ENCODE peak calls at places on chromosomes 5 and 9, in ten cellular contexts. X, S, L, W, V, O, P, M, G and F are unnamed samples.

GRCh38 chr9:128254855-128255759 is 20.7 kb downstream of the GOLGA2 start:
- DNase-seq in X (peak), S (peak), L (peak), W (no peak), V (no peak), O (peak), P (peak), M (peak), G (no peak), F (peak)

GRCh38 chr5:124878583-124879345 is 132.3 kb upstream of the ZNF608 start:
- DNase-seq in X (no peak), S (peak), L (no peak), W (no peak), V (no peak), O (no peak), P (no peak), M (no peak), G (no peak), F (no peak)

GRCh38 chr5:157366741-157367684 is 93.0 kb upstream of the NIPAL4 start:
- DNase-seq in X (peak), S (no peak), L (no peak), W (no peak), V (no peak), O (no peak), P (peak), M (no peak), G (no peak), F (peak)

GRCh38 chr9:32884482-32884881 is 101.1 kb downstream of the TMEM215 start:
- DNase-seq in X (no peak), S (no peak), L (no peak), W (no peak), V (no peak), O (no peak), P (no peak), M (no peak), G (no peak), F (no peak)

GRCh38 chr5:113047234-113047633 is 70.6 kb downstream of the DCP2 start:
- DNase-seq in X (peak), S (no peak), L (no peak), W (no peak), V (no peak), O (peak), P (no peak), M (no peak), G (no peak), F (no peak)

GRCh38 chr5:172274951-172275753 is 8.4 kb downstream of the UBTD2 start:
- DNase-seq in X (no peak), S (no peak), L (no peak), W (peak), V (no peak), O (no peak), P (no peak), M (no peak), G (no peak), F (no peak)

GRCh38 chr5:68780299-68780960 is 313.4 kb upstream of the SLC30A5 start:
- DNase-seq in X (no peak), S (no peak), L (no peak), W (no peak), V (no peak), O (no peak), P (no peak), M (no peak), G (no peak), F (no peak)

GRCh38 chr9:37034320-37034937 is 361 bp upstream of the PAX5 start:
- DNase-seq in X (no peak), S (no peak), L (no peak), W (no peak), V (no peak), O (no peak), P (no peak), M (no peak), G (no peak), F (no peak)

GRCh38 chr9:4584636-4585035 is 77.5 kb upstream of the PLPP6 start:
- DNase-seq in X (no peak), S (no peak), L (no peak), W (no peak), V (no peak), O (no peak), P (no peak), M (no peak), G (no peak), F (no peak)

GRCh38 chr9:88220652-88221051 is 82.4 kb upstream of the SPATA31C2 start:
- DNase-seq in X (no peak), S (no peak), L (no peak), W (no peak), V (no peak), O (no peak), P (no peak), M (no peak), G (no peak), F (no peak)

GRCh38 chr5:138282918-138283742 is 8.7 kb upstream of the GFRA3 start:
- DNase-seq in X (peak), S (peak), L (peak), W (no peak), V (no peak), O (no peak), P (peak), M (peak), G (no peak), F (peak)

GRCh38 chr5:132766020-132766805 is 10.8 kb downstream of the SEPTIN8 start:
- DNase-seq in X (no peak), S (no peak), L (no peak), W (no peak), V (no peak), O (no peak), P (no peak), M (no peak), G (no peak), F (no peak)

GRCh38 chr5:159539678-159540077 is 209.4 kb upstream of the IL12B start:
- DNase-seq in X (no peak), S (no peak), L (no peak), W (no peak), V (no peak), O (no peak), P (no peak), M (no peak), G (no peak), F (no peak)

GRCh38 chr5:32589431-32589830 is 4.1 kb downstream of the SUB1 start:
- DNase-seq in X (no peak), S (no peak), L (no peak), W (no peak), V (no peak), O (no peak), P (no peak), M (no peak), G (no peak), F (no peak)

GRCh38 chr5:56685503-56686217 is 129.7 kb upstream of the MAP3K1 start:
- DNase-seq in X (no peak), S (no peak), L (no peak), W (no peak), V (no peak), O (no peak), P (peak), M (no peak), G (no peak), F (no peak)

GRCh38 chr5:124655211-124655880 is 91.1 kb downstream of the ZNF608 start:
- DNase-seq in X (peak), S (no peak), L (no peak), W (no peak), V (no peak), O (no peak), P (no peak), M (no peak), G (no peak), F (no peak)

GRCh38 chr5:16931334-16932110 is 4.6 kb downstream of the MYO10 start:
- DNase-seq in X (no peak), S (peak), L (no peak), W (no peak), V (no peak), O (no peak), P (no peak), M (no peak), G (no peak), F (no peak)

GRCh38 chr9:69762527-69762926 is 2.7 kb upstream of the PTAR1 start:
- DNase-seq in X (no peak), S (no peak), L (no peak), W (no peak), V (no peak), O (no peak), P (peak), M (no peak), G (no peak), F (no peak)

GRCh38 chr9:10015755-10016154 is 597.0 kb downstream of the PTPRD start:
- DNase-seq in X (no peak), S (no peak), L (no peak), W (no peak), V (no peak), O (no peak), P (no peak), M (no peak), G (no peak), F (no peak)

GRCh38 chr9:126781717-126782388 is 23.0 kb upstream of the ZBTB43 start:
- DNase-seq in X (peak), S (peak), L (peak), W (no peak), V (peak), O (peak), P (peak), M (peak), G (peak), F (peak)

GRCh38 chr5:151270599-151270998 is 17.6 kb downstream of the GM2A start:
- DNase-seq in X (peak), S (no peak), L (no peak), W (peak), V (no peak), O (no peak), P (peak), M (no peak), G (no peak), F (no peak)

GRCh38 chr5:88845081-88845697 is 37.8 kb downstream of the MEF2C start:
- DNase-seq in X (no peak), S (no peak), L (no peak), W (peak), V (no peak), O (no peak), P (no peak), M (no peak), G (no peak), F (no peak)

GRCh38 chr5:141677415-141677814 is 4.6 kb downstream of the ARAP3 start:
- DNase-seq in X (no peak), S (no peak), L (no peak), W (no peak), V (no peak), O (no peak), P (no peak), M (no peak), G (no peak), F (no peak)

GRCh38 chr5:114325552-114325951 is 36.3 kb upstream of the KCNN2 start:
- DNase-seq in X (no peak), S (peak), L (peak), W (no peak), V (no peak), O (no peak), P (peak), M (no peak), G (no peak), F (no peak)

GRCh38 chr9:27880640-27881039 is 307.4 kb upstream of the C9orf72 start:
- DNase-seq in X (no peak), S (no peak), L (no peak), W (no peak), V (no peak), O (no peak), P (no peak), M (no peak), G (no peak), F (no peak)

GRCh38 chr5:112367400-112367799 is 51.7 kb downstream of the EPB41L4A start:
- DNase-seq in X (no peak), S (no peak), L (peak), W (no peak), V (no peak), O (peak), P (no peak), M (peak), G (no peak), F (no peak)

GRCh38 chr9:34185778-34186551 is 7.1 kb downstream of the UBAP1 start:
- DNase-seq in X (peak), S (peak), L (peak), W (peak), V (no peak), O (no peak), P (peak), M (no peak), G (no peak), F (peak)

GRCh38 chr5:1383886-1384401 is 39.0 kb upstream of the CLPTM1L start:
- DNase-seq in X (no peak), S (no peak), L (no peak), W (no peak), V (no peak), O (no peak), P (no peak), M (no peak), G (no peak), F (no peak)

GRCh38 chr5:78751872-78752271 is 103.3 kb upstream of the LHFPL2 start:
- DNase-seq in X (no peak), S (no peak), L (no peak), W (no peak), V (no peak), O (no peak), P (peak), M (no peak), G (no peak), F (no peak)

GRCh38 chr9:2764371-2764770 is 47.1 kb downstream of the KCNV2 start:
- DNase-seq in X (no peak), S (no peak), L (no peak), W (peak), V (no peak), O (no peak), P (peak), M (peak), G (no peak), F (no peak)

GRCh38 chr9:75591972-75592371 is 298.5 kb upstream of the PCSK5 start:
- DNase-seq in X (no peak), S (no peak), L (no peak), W (no peak), V (peak), O (no peak), P (no peak), M (no peak), G (no peak), F (no peak)

GRCh38 chr5:76312783-76313182 is 90.3 kb upstream of the IQGAP2 start:
- DNase-seq in X (no peak), S (no peak), L (no peak), W (no peak), V (no peak), O (no peak), P (no peak), M (no peak), G (no peak), F (no peak)

GRCh38 chr9:134624827-134625181 is 16.8 kb upstream of the COL5A1 start:
- DNase-seq in X (peak), S (peak), L (no peak), W (no peak), V (no peak), O (no peak), P (peak), M (peak), G (no peak), F (peak)

GRCh38 chr5:58924306-58924705 is 341.4 kb downstream of the RAB3C start:
- DNase-seq in X (peak), S (no peak), L (no peak), W (no peak), V (no peak), O (no peak), P (no peak), M (no peak), G (no peak), F (no peak)

GRCh38 chr5:6159864-6160199 is 218.5 kb downstream of the MED10 start:
- DNase-seq in X (peak), S (no peak), L (no peak), W (no peak), V (no peak), O (no peak), P (no peak), M (no peak), G (no peak), F (no peak)

DNA sequence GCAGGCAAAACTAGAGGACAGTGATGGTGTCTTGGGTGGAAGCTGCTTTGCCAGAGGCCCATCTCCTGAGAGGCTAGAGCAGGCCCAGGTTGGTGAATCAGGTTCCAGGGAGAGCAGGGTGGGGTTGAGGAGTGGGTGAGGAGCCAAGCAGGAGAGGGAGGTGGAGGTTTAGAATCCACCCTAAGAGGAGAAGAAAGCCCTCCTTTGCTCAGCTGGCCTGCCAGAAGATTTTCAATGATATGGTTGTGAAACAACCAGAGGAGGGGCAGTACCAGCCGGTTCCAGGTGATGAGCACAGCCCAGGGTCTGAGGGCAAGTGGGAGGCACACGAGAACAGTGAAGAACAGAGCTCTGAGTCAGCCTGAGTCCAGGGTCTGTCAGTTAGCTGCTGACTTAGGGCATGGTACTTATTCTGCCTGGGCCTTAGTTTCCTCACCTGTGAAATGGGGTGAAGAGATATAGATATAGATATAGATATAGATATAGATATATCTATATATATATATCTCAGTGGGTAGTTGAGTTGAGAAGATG is 17.8 kb downstream of the PPARGC1B start:
- DNase-seq in X (no peak), S (no peak), L (no peak), W (no peak), V (no peak), O (no peak), P (no peak), M (no peak), G (no peak), F (peak)
- TF ChIP-seq POLR2A in X (no peak), S (no peak), L (no peak), W (no peak), V (no peak), O (no peak), P (no peak), M (no peak), G (no peak), F (no peak)

GRCh38 chr5:154740483-154740882 is 14.7 kb upstream of the LARP1 start:
- DNase-seq in X (no peak), S (peak), L (peak), W (no peak), V (no peak), O (peak), P (peak), M (peak), G (no peak), F (peak)
- H3K27ac ChIP-seq in X (no peak), S (no peak), L (peak), W (no peak), V (peak), O (no peak), P (no peak), M (peak), G (no peak), F (peak)

GRCh38 chr9:137296214-137297059 is 5.6 kb downstream of the NRARP start:
- DNase-seq in X (peak), S (peak), L (peak), W (no peak), V (no peak), O (peak), P (peak), M (peak), G (no peak), F (no peak)
- TF ChIP-seq POLR2A in X (no peak), S (no peak), L (peak), W (no peak), V (no peak), O (no peak), P (no peak), M (no peak), G (no peak), F (peak)

GRCh38 chr9:74100042-74100441 is 397.1 kb upstream of the RORB start:
- DNase-seq in X (no peak), S (no peak), L (no peak), W (no peak), V (no peak), O (no peak), P (no peak), M (no peak), G (no peak), F (no peak)

GRCh38 chr9:74096420-74096819 is 400.7 kb upstream of the RORB start:
- DNase-seq in X (no peak), S (no peak), L (no peak), W (no peak), V (no peak), O (no peak), P (no peak), M (no peak), G (no peak), F (no peak)

GRCh38 chr9:74092491-74092834 is 404.7 kb upstream of the RORB start:
- DNase-seq in X (no peak), S (no peak), L (no peak), W (no peak), V (no peak), O (no peak), P (no peak), M (no peak), G (no peak), F (no peak)

GRCh38 chr9:74095925-74096324 is 401.2 kb upstream of the RORB start:
- DNase-seq in X (no peak), S (no peak), L (no peak), W (no peak), V (no peak), O (no peak), P (no peak), M (no peak), G (no peak), F (no peak)

GRCh38 chr9:74094766-74095165 is 402.4 kb upstream of the RORB start:
- DNase-seq in X (no peak), S (no peak), L (no peak), W (no peak), V (no peak), O (no peak), P (no peak), M (no peak), G (no peak), F (no peak)
- H3K27ac ChIP-seq in X (no peak), S (no peak), L (no peak), W (no peak), V (no peak), O (no peak), P (no peak), M (no peak), G (no peak), F (no peak)

GRCh38 chr9:120888626-120889025 is 11.6 kb upstream of the PHF19 start:
- DNase-seq in X (no peak), S (no peak), L (no peak), W (no peak), V (no peak), O (no peak), P (no peak), M (no peak), G (no peak), F (no peak)

GRCh38 chr9:120892177-120892747 is 15.3 kb upstream of the PHF19 start:
- DNase-seq in X (no peak), S (no peak), L (no peak), W (peak), V (no peak), O (no peak), P (no peak), M (no peak), G (no peak), F (no peak)

GRCh38 chr9:120891255-120891954 is 14.4 kb upstream of the PHF19 start:
- DNase-seq in X (no peak), S (no peak), L (no peak), W (no peak), V (no peak), O (no peak), P (peak), M (no peak), G (no peak), F (no peak)

GRCh38 chr9:120889606-120890396 is 12.8 kb upstream of the PHF19 start:
- DNase-seq in X (no peak), S (no peak), L (no peak), W (no peak), V (no peak), O (no peak), P (no peak), M (no peak), G (no peak), F (no peak)

DNA sequence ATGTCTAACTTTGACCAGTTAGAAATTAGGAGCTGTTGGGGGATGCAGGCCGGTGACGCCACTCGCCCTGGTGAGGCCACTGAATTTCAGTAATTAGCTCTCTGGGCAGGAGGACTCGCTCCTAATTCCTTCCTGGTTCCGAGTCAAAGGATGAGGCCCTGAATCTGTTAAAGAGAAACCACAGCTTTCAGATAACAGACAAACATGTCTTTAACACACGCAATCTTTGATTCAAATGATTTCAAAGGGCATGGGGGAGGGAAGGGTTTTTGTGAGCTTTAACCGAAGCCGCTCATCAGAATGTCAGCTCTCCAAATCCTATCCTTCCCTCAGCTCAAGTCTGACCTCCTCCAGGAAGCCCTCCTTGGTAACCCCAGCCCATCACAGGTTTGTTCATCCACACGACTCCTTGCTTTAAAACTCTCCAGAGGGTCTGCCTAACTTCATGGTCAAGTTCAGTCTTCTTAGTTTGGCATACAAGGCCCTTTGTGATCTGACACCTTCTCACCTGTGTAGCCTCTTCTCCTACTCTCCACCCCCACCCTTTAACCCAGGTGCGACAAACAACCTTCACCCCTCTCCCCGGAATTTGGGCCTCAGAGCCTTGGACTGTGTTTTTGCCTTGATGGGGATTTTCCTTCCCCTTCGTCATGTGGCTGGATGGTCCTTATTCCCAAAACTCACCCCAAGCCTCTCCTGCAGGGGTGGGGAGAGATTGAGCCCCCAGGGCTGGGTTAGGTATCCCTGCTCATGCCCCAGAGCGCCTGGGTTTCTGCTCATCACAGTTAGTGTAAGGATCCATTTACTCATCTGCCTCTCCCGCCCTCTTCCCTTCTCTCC is 13.6 kb upstream of the PHF19 start:
- DNase-seq in X (no peak), S (no peak), L (no peak), W (no peak), V (no peak), O (no peak), P (no peak), M (no peak), G (no peak), F (peak)
- TF ChIP-seq POLR2A in X (no peak), S (no peak), L (no peak), W (no peak), V (no peak), O (no peak), P (no peak), M (no peak), G (no peak), F (no peak)

GRCh38 chr9:73152445-73152844 is 780 bp downstream of the ANXA1 start:
- DNase-seq in X (no peak), S (no peak), L (no peak), W (no peak), V (no peak), O (no peak), P (peak), M (no peak), G (no peak), F (no peak)
- H3K27ac ChIP-seq in X (peak), S (peak), L (peak), W (no peak), V (peak), O (no peak), P (peak), M (no peak), G (no peak), F (peak)